ENCODE peak calls at places on chromosome 15, in five cellular contexts. E is HuH-7.5; M is NCI-H1694 treated with DMSO at 0.1 percent for 48 hours; Q is epithelial cell of esophagus; R is stimulated activated CD4-positive, alpha-beta T cell treated with anti-CD3 and anti-CD28 coated beads, Interleukin-4, amount 100 ng/mL, for 24 hours. Y is an unnamed sample.
A peak's percentile ranks its signal among the peaks of the same experiment; 100 is the strongest.

GRCh38 chr15:69060041-69060481 is 45.6 kb downstream of the NOX5 start:
- DNase-seq in E (no peak), M (no peak), Q (no peak), R (no peak), Y (no peak)

GRCh38 chr15:60005352-60006202 is 1.5 kb downstream of the FOXB1 start:
- DNase-seq in E (no peak), M (no peak), Q (no peak), R (no peak), Y (no peak)

GRCh38 chr15:39270976-39271375 is 309.9 kb upstream of the THBS1 start:
- DNase-seq in E (no peak), M (no peak), Q (peak; percentile 94), R (no peak), Y (no peak)

GRCh38 chr15:71806452-71806931 is 3.9 kb upstream of the NR2E3 start:
- DNase-seq in E (no peak), M (no peak), Q (peak; percentile 43), R (no peak), Y (no peak)

GRCh38 chr15:33226559-33227181 is 32.2 kb upstream of the FMN1 start:
- DNase-seq in E (no peak), M (peak; percentile 0), Q (peak; percentile 74), R (peak; percentile 74), Y (no peak)

GRCh38 chr15:47289667-47290066 is 427.6 kb upstream of the SEMA6D start:
- DNase-seq in E (no peak), M (no peak), Q (no peak), R (no peak), Y (no peak)

GRCh38 chr15:81315452-81316203 is 8.3 kb downstream of the STARD5 start:
- DNase-seq in E (no peak), M (no peak), Q (no peak), R (no peak), Y (no peak)

GRCh38 chr15:64029633-64030032 is 16.7 kb downstream of the DAPK2 start:
- DNase-seq in E (no peak), M (no peak), Q (no peak), R (no peak), Y (no peak)

GRCh38 chr15:63465104-63465503 is 39.3 kb upstream of the USP3 start:
- DNase-seq in E (no peak), M (no peak), Q (peak; percentile 59), R (no peak), Y (no peak)

GRCh38 chr15:69609176-69609575 is 156.6 kb downstream of the RPLP1 start:
- DNase-seq in E (no peak), M (no peak), Q (no peak), R (no peak), Y (no peak)

GRCh38 chr15:98324341-98324970 is 323.9 kb upstream of the IGF1R start:
- DNase-seq in E (no peak), M (no peak), Q (peak; percentile 30), R (no peak), Y (no peak)

GRCh38 chr15:38066612-38067011 is 132.2 kb downstream of the TMCO5A start:
- DNase-seq in E (no peak), M (no peak), Q (no peak), R (no peak), Y (no peak)

GRCh38 chr15:25789616-25790002 is 73.5 kb downstream of the ATP10A start:
- DNase-seq in E (no peak), M (no peak), Q (no peak), R (no peak), Y (no peak)

GRCh38 chr15:69222002-69222474 is 61.6 kb downstream of the GLCE start:
- DNase-seq in E (no peak), M (no peak), Q (no peak), R (no peak), Y (no peak)

GRCh38 chr15:67762610-67763368 is 62.5 kb upstream of the SKOR1 start:
- DNase-seq in E (no peak), M (peak; percentile 30), Q (no peak), R (peak; percentile 74), Y (no peak)

GRCh38 chr15:50959717-50960116 is 51.2 kb downstream of the AP4E1 start:
- DNase-seq in E (no peak), M (no peak), Q (no peak), R (no peak), Y (no peak)

GRCh38 chr15:74301583-74302374 is 65.7 kb downstream of the CCDC33 start:
- DNase-seq in E (no peak), M (no peak), Q (no peak), R (no peak), Y (no peak)

GRCh38 chr15:39874890-39875549 is 45.0 kb downstream of the GPR176 start:
- DNase-seq in E (no peak), M (no peak), Q (peak; percentile 60), R (peak; percentile 18), Y (no peak)

GRCh38 chr15:84818221-84819131 is 1.3 kb downstream of the ALPK3 start:
- DNase-seq in E (no peak), M (no peak), Q (peak; percentile 27), R (no peak), Y (no peak)

GRCh38 chr15:34855397-34855796 is 60.0 kb upstream of the ACTC1 start:
- DNase-seq in E (no peak), M (peak; percentile 11), Q (peak; percentile 60), R (no peak), Y (no peak)

GRCh38 chr15:73346735-73347312 is 21.9 kb downstream of the HCN4 start:
- DNase-seq in E (peak; percentile 90), M (no peak), Q (peak; percentile 78), R (peak; percentile 46), Y (no peak)

GRCh38 chr15:49122541-49123062 is 32.8 kb downstream of the COPS2 start:
- DNase-seq in E (no peak), M (no peak), Q (no peak), R (no peak), Y (no peak)

GRCh38 chr15:77021088-77021481 is 26.2 kb downstream of the PSTPIP1 start:
- DNase-seq in E (no peak), M (no peak), Q (no peak), R (no peak), Y (no peak)

GRCh38 chr15:80059786-80060489 is 462 bp downstream of the ZFAND6 start:
- DNase-seq in E (peak; percentile 38), M (no peak), Q (peak; percentile 55), R (peak; percentile 53), Y (peak; percentile 27)

GRCh38 chr15:49270541-49271421 is 100.7 kb downstream of the GALK2 start:
- DNase-seq in E (no peak), M (no peak), Q (peak; percentile 6), R (no peak), Y (no peak)

GRCh38 chr15:75985966-75986365 is 26.3 kb downstream of the NRG4 start:
- DNase-seq in E (no peak), M (no peak), Q (no peak), R (no peak), Y (no peak)

GRCh38 chr15:55247766-55248427 is 41.7 kb downstream of the RAB27A start:
- DNase-seq in E (no peak), M (no peak), Q (peak; percentile 24), R (no peak), Y (no peak)

GRCh38 chr15:101530224-101530958 is 40.9 kb upstream of the PCSK6 start:
- DNase-seq in E (peak; percentile 6), M (no peak), Q (no peak), R (no peak), Y (peak; percentile 7)

GRCh38 chr15:91944334-91944733 is 90.8 kb downstream of the SLCO3A1 start:
- DNase-seq in E (no peak), M (no peak), Q (no peak), R (no peak), Y (no peak)

GRCh38 chr15:80893777-80894176 is 95.8 kb downstream of the MESD start:
- DNase-seq in E (no peak), M (no peak), Q (no peak), R (no peak), Y (no peak)

GRCh38 chr15:82748315-82748714 is 38.6 kb upstream of the AP3B2 start:
- DNase-seq in E (no peak), M (no peak), Q (no peak), R (no peak), Y (no peak)

GRCh38 chr15:101025896-101026631 is 106.9 kb downstream of the LRRK1 start:
- DNase-seq in E (no peak), M (no peak), Q (no peak), R (no peak), Y (no peak)

GRCh38 chr15:39511000-39511914 is 69.6 kb upstream of the THBS1 start:
- DNase-seq in E (no peak), M (no peak), Q (peak; percentile 84), R (no peak), Y (no peak)

Y was measured in breast epithelium.